ENCODE peak calls at places on chromosomes 3 and 15, in eight cellular contexts. One of them, this sample, is unnamed.

GRCh38 chr3:182139627-182140357 is 428.1 kb downstream of the SOX2 start:
- DNase-seq in mesothelial cell of epicardium: no peak
- DNase-seq in activated naive CD8-positive, alpha-beta T cell treated with anti-CD3 and anti-CD28 coated beads, Interleukin-2, amount 50 U/mL, for 24 hours: no peak
- DNase-seq in amygdala: no peak
- DNase-seq in T-helper 1 cell: no peak
- DNase-seq in lower leg skin: no peak
- DNase-seq in activated gamma-delta T cell treated with Interleukin-2 at 50 U/mL for 16 hours: no peak
- DNase-seq in cardiac fibroblast: no peak
- DNase-seq in this sample: no peak

GRCh38 chr15:76994001-76994400 is 925 bp upstream of the PSTPIP1 start:
- DNase-seq in lower leg skin: no peak
- DNase-seq in amygdala: no peak
- DNase-seq in mesothelial cell of epicardium: no peak
- DNase-seq in T-helper 1 cell: peak; percentile 51
- DNase-seq in cardiac fibroblast: no peak
- DNase-seq in activated gamma-delta T cell treated with Interleukin-2 at 50 U/mL for 16 hours: peak; percentile 65
- DNase-seq in activated naive CD8-positive, alpha-beta T cell treated with anti-CD3 and anti-CD28 coated beads, Interleukin-2, amount 50 U/mL, for 24 hours: peak; percentile 74
- DNase-seq in this sample: peak; percentile 69

GRCh38 chr3:183378008-183378407 is 50.4 kb downstream of the MCF2L2 start:
- DNase-seq in mesothelial cell of epicardium: no peak
- DNase-seq in T-helper 1 cell: no peak
- DNase-seq in amygdala: no peak
- DNase-seq in cardiac fibroblast: no peak
- DNase-seq in lower leg skin: no peak
- DNase-seq in activated gamma-delta T cell treated with Interleukin-2 at 50 U/mL for 16 hours: no peak
- DNase-seq in activated naive CD8-positive, alpha-beta T cell treated with anti-CD3 and anti-CD28 coated beads, Interleukin-2, amount 50 U/mL, for 24 hours: no peak
- DNase-seq in this sample: no peak

GRCh38 chr15:32659340-32659831 is 17.9 kb downstream of the SCG5 start:
- DNase-seq in cardiac fibroblast: peak; percentile 23
- DNase-seq in T-helper 1 cell: no peak
- DNase-seq in activated gamma-delta T cell treated with Interleukin-2 at 50 U/mL for 16 hours: no peak
- DNase-seq in amygdala: no peak
- DNase-seq in activated naive CD8-positive, alpha-beta T cell treated with anti-CD3 and anti-CD28 coated beads, Interleukin-2, amount 50 U/mL, for 24 hours: no peak
- DNase-seq in lower leg skin: peak; percentile 72
- DNase-seq in mesothelial cell of epicardium: no peak
- DNase-seq in this sample: no peak

GRCh38 chr3:122245513-122246174 is 62.2 kb downstream of the CASR start:
- DNase-seq in amygdala: no peak
- DNase-seq in activated naive CD8-positive, alpha-beta T cell treated with anti-CD3 and anti-CD28 coated beads, Interleukin-2, amount 50 U/mL, for 24 hours: no peak
- DNase-seq in mesothelial cell of epicardium: no peak
- DNase-seq in T-helper 1 cell: no peak
- DNase-seq in lower leg skin: no peak
- DNase-seq in cardiac fibroblast: no peak
- DNase-seq in activated gamma-delta T cell treated with Interleukin-2 at 50 U/mL for 16 hours: no peak
- DNase-seq in this sample: no peak

GRCh38 chr3:193190387-193190786 is 50.6 kb upstream of the PLAAT1 start:
- DNase-seq in T-helper 1 cell: no peak
- DNase-seq in activated gamma-delta T cell treated with Interleukin-2 at 50 U/mL for 16 hours: no peak
- DNase-seq in amygdala: peak; percentile 13
- DNase-seq in lower leg skin: no peak
- DNase-seq in mesothelial cell of epicardium: no peak
- DNase-seq in activated naive CD8-positive, alpha-beta T cell treated with anti-CD3 and anti-CD28 coated beads, Interleukin-2, amount 50 U/mL, for 24 hours: no peak
- DNase-seq in cardiac fibroblast: peak; percentile 11
- DNase-seq in this sample: no peak

GRCh38 chr15:56165234-56165633 is 78.4 kb downstream of the RFX7 start:
- DNase-seq in amygdala: no peak
- DNase-seq in mesothelial cell of epicardium: no peak
- DNase-seq in cardiac fibroblast: no peak
- DNase-seq in lower leg skin: no peak
- DNase-seq in activated naive CD8-positive, alpha-beta T cell treated with anti-CD3 and anti-CD28 coated beads, Interleukin-2, amount 50 U/mL, for 24 hours: no peak
- DNase-seq in T-helper 1 cell: no peak
- DNase-seq in activated gamma-delta T cell treated with Interleukin-2 at 50 U/mL for 16 hours: no peak
- DNase-seq in this sample: no peak

GRCh38 chr15:71780349-71780976 is 29.9 kb upstream of the NR2E3 start:
- DNase-seq in activated gamma-delta T cell treated with Interleukin-2 at 50 U/mL for 16 hours: peak; percentile 24
- DNase-seq in lower leg skin: no peak
- DNase-seq in activated naive CD8-positive, alpha-beta T cell treated with anti-CD3 and anti-CD28 coated beads, Interleukin-2, amount 50 U/mL, for 24 hours: peak; percentile 24
- DNase-seq in mesothelial cell of epicardium: no peak
- DNase-seq in amygdala: peak; percentile 19
- DNase-seq in T-helper 1 cell: no peak
- DNase-seq in cardiac fibroblast: peak; percentile 84
- DNase-seq in this sample: no peak

GRCh38 chr15:61081028-61081322 is 148.1 kb downstream of the RORA start:
- DNase-seq in activated naive CD8-positive, alpha-beta T cell treated with anti-CD3 and anti-CD28 coated beads, Interleukin-2, amount 50 U/mL, for 24 hours: no peak
- DNase-seq in cardiac fibroblast: no peak
- DNase-seq in T-helper 1 cell: no peak
- DNase-seq in amygdala: no peak
- DNase-seq in mesothelial cell of epicardium: no peak
- DNase-seq in activated gamma-delta T cell treated with Interleukin-2 at 50 U/mL for 16 hours: no peak
- DNase-seq in lower leg skin: no peak
- DNase-seq in this sample: no peak

GRCh38 chr15:29596266-29596665 is 226.0 kb downstream of the TJP1 start:
- DNase-seq in activated gamma-delta T cell treated with Interleukin-2 at 50 U/mL for 16 hours: no peak
- DNase-seq in cardiac fibroblast: peak; percentile 78
- DNase-seq in T-helper 1 cell: no peak
- DNase-seq in activated naive CD8-positive, alpha-beta T cell treated with anti-CD3 and anti-CD28 coated beads, Interleukin-2, amount 50 U/mL, for 24 hours: no peak
- DNase-seq in lower leg skin: no peak
- DNase-seq in mesothelial cell of epicardium: no peak
- DNase-seq in amygdala: no peak
- DNase-seq in this sample: no peak

GRCh38 chr3:46087871-46088270 is 60.6 kb upstream of the XCR1 start:
- DNase-seq in T-helper 1 cell: no peak
- DNase-seq in activated naive CD8-positive, alpha-beta T cell treated with anti-CD3 and anti-CD28 coated beads, Interleukin-2, amount 50 U/mL, for 24 hours: no peak
- DNase-seq in activated gamma-delta T cell treated with Interleukin-2 at 50 U/mL for 16 hours: no peak
- DNase-seq in amygdala: no peak
- DNase-seq in lower leg skin: no peak
- DNase-seq in mesothelial cell of epicardium: no peak
- DNase-seq in cardiac fibroblast: peak; percentile 59
- DNase-seq in this sample: no peak

GRCh38 chr3:184135911-184136260 is 728 bp downstream of the EIF2B5 start:
- DNase-seq in activated naive CD8-positive, alpha-beta T cell treated with anti-CD3 and anti-CD28 coated beads, Interleukin-2, amount 50 U/mL, for 24 hours: no peak
- DNase-seq in activated gamma-delta T cell treated with Interleukin-2 at 50 U/mL for 16 hours: no peak
- DNase-seq in lower leg skin: no peak
- DNase-seq in amygdala: no peak
- DNase-seq in T-helper 1 cell: no peak
- DNase-seq in mesothelial cell of epicardium: no peak
- DNase-seq in cardiac fibroblast: no peak
- DNase-seq in this sample: no peak

GRCh38 chr3:185750015-185750414 is 74.8 kb downstream of the IGF2BP2 start:
- DNase-seq in amygdala: no peak
- DNase-seq in activated naive CD8-positive, alpha-beta T cell treated with anti-CD3 and anti-CD28 coated beads, Interleukin-2, amount 50 U/mL, for 24 hours: no peak
- DNase-seq in T-helper 1 cell: no peak
- DNase-seq in activated gamma-delta T cell treated with Interleukin-2 at 50 U/mL for 16 hours: no peak
- DNase-seq in cardiac fibroblast: no peak
- DNase-seq in lower leg skin: no peak
- DNase-seq in mesothelial cell of epicardium: no peak
- DNase-seq in this sample: no peak

GRCh38 chr15:40523611-40524010 is 41.2 kb downstream of the CCDC32 start:
- DNase-seq in mesothelial cell of epicardium: no peak
- DNase-seq in activated naive CD8-positive, alpha-beta T cell treated with anti-CD3 and anti-CD28 coated beads, Interleukin-2, amount 50 U/mL, for 24 hours: no peak
- DNase-seq in activated gamma-delta T cell treated with Interleukin-2 at 50 U/mL for 16 hours: no peak
- DNase-seq in amygdala: no peak
- DNase-seq in lower leg skin: no peak
- DNase-seq in T-helper 1 cell: no peak
- DNase-seq in cardiac fibroblast: no peak
- DNase-seq in this sample: no peak

GRCh38 chr15:31499236-31499952 is 172.8 kb downstream of the KLF13 start:
- DNase-seq in lower leg skin: no peak
- DNase-seq in activated gamma-delta T cell treated with Interleukin-2 at 50 U/mL for 16 hours: no peak
- DNase-seq in T-helper 1 cell: no peak
- DNase-seq in mesothelial cell of epicardium: no peak
- DNase-seq in amygdala: no peak
- DNase-seq in cardiac fibroblast: no peak
- DNase-seq in activated naive CD8-positive, alpha-beta T cell treated with anti-CD3 and anti-CD28 coated beads, Interleukin-2, amount 50 U/mL, for 24 hours: no peak
- DNase-seq in this sample: no peak

GRCh38 chr3:17175187-17175839 is 290.6 kb downstream of the PLCL2 start:
- DNase-seq in mesothelial cell of epicardium: no peak
- DNase-seq in activated naive CD8-positive, alpha-beta T cell treated with anti-CD3 and anti-CD28 coated beads, Interleukin-2, amount 50 U/mL, for 24 hours: no peak
- DNase-seq in amygdala: no peak
- DNase-seq in T-helper 1 cell: no peak
- DNase-seq in lower leg skin: no peak
- DNase-seq in cardiac fibroblast: peak; percentile 92
- DNase-seq in activated gamma-delta T cell treated with Interleukin-2 at 50 U/mL for 16 hours: no peak
- DNase-seq in this sample: no peak

GRCh38 chr15:101784644-101785043 is 18.7 kb upstream of the OR4F6 start:
- DNase-seq in activated naive CD8-positive, alpha-beta T cell treated with anti-CD3 and anti-CD28 coated beads, Interleukin-2, amount 50 U/mL, for 24 hours: no peak
- DNase-seq in amygdala: no peak
- DNase-seq in activated gamma-delta T cell treated with Interleukin-2 at 50 U/mL for 16 hours: no peak
- DNase-seq in T-helper 1 cell: no peak
- DNase-seq in lower leg skin: no peak
- DNase-seq in mesothelial cell of epicardium: no peak
- DNase-seq in cardiac fibroblast: no peak
- DNase-seq in this sample: no peak

GRCh38 chr15:39598186-39598850 is 17.4 kb downstream of the THBS1 start:
- DNase-seq in cardiac fibroblast: peak; percentile 82
- DNase-seq in amygdala: no peak
- DNase-seq in mesothelial cell of epicardium: no peak
- DNase-seq in T-helper 1 cell: no peak
- DNase-seq in lower leg skin: no peak
- DNase-seq in activated naive CD8-positive, alpha-beta T cell treated with anti-CD3 and anti-CD28 coated beads, Interleukin-2, amount 50 U/mL, for 24 hours: no peak
- DNase-seq in activated gamma-delta T cell treated with Interleukin-2 at 50 U/mL for 16 hours: no peak
- DNase-seq in this sample: no peak

GRCh38 chr3:78048698-78049097 is 1008.8 kb downstream of the ROBO2 start:
- DNase-seq in mesothelial cell of epicardium: no peak
- DNase-seq in cardiac fibroblast: no peak
- DNase-seq in amygdala: no peak
- DNase-seq in activated naive CD8-positive, alpha-beta T cell treated with anti-CD3 and anti-CD28 coated beads, Interleukin-2, amount 50 U/mL, for 24 hours: no peak
- DNase-seq in activated gamma-delta T cell treated with Interleukin-2 at 50 U/mL for 16 hours: no peak
- DNase-seq in lower leg skin: no peak
- DNase-seq in T-helper 1 cell: no peak
- DNase-seq in this sample: no peak

GRCh38 chr3:187734841-187735240 is 10.4 kb downstream of the BCL6 start:
- DNase-seq in cardiac fibroblast: no peak
- DNase-seq in activated gamma-delta T cell treated with Interleukin-2 at 50 U/mL for 16 hours: no peak
- DNase-seq in T-helper 1 cell: no peak
- DNase-seq in lower leg skin: no peak
- DNase-seq in activated naive CD8-positive, alpha-beta T cell treated with anti-CD3 and anti-CD28 coated beads, Interleukin-2, amount 50 U/mL, for 24 hours: no peak
- DNase-seq in amygdala: no peak
- DNase-seq in mesothelial cell of epicardium: no peak
- DNase-seq in this sample: no peak

GRCh38 chr3:194130807-194131589 is 5.0 kb upstream of the HES1 start:
- DNase-seq in activated gamma-delta T cell treated with Interleukin-2 at 50 U/mL for 16 hours: no peak
- DNase-seq in mesothelial cell of epicardium: no peak
- DNase-seq in lower leg skin: no peak
- DNase-seq in amygdala: peak; percentile 76
- DNase-seq in T-helper 1 cell: no peak
- DNase-seq in activated naive CD8-positive, alpha-beta T cell treated with anti-CD3 and anti-CD28 coated beads, Interleukin-2, amount 50 U/mL, for 24 hours: no peak
- DNase-seq in cardiac fibroblast: peak; percentile 43
- DNase-seq in this sample: peak; percentile 41

GRCh38 chr3:151366993-151367392 is 17.6 kb downstream of the P2RY12 start:
- DNase-seq in activated gamma-delta T cell treated with Interleukin-2 at 50 U/mL for 16 hours: no peak
- DNase-seq in mesothelial cell of epicardium: no peak
- DNase-seq in activated naive CD8-positive, alpha-beta T cell treated with anti-CD3 and anti-CD28 coated beads, Interleukin-2, amount 50 U/mL, for 24 hours: no peak
- DNase-seq in amygdala: no peak
- DNase-seq in lower leg skin: no peak
- DNase-seq in cardiac fibroblast: no peak
- DNase-seq in T-helper 1 cell: no peak
- DNase-seq in this sample: no peak

GRCh38 chr3:127780536-127781400 is 41.5 kb downstream of the MGLL start:
- DNase-seq in amygdala: no peak
- DNase-seq in T-helper 1 cell: no peak
- DNase-seq in activated naive CD8-positive, alpha-beta T cell treated with anti-CD3 and anti-CD28 coated beads, Interleukin-2, amount 50 U/mL, for 24 hours: no peak
- DNase-seq in mesothelial cell of epicardium: no peak
- DNase-seq in lower leg skin: no peak
- DNase-seq in activated gamma-delta T cell treated with Interleukin-2 at 50 U/mL for 16 hours: no peak
- DNase-seq in cardiac fibroblast: no peak
- DNase-seq in this sample: no peak

GRCh38 chr3:176579741-176580185 is 617.5 kb downstream of the TBL1XR1 start:
- DNase-seq in T-helper 1 cell: no peak
- DNase-seq in activated naive CD8-positive, alpha-beta T cell treated with anti-CD3 and anti-CD28 coated beads, Interleukin-2, amount 50 U/mL, for 24 hours: no peak
- DNase-seq in lower leg skin: no peak
- DNase-seq in amygdala: no peak
- DNase-seq in activated gamma-delta T cell treated with Interleukin-2 at 50 U/mL for 16 hours: no peak
- DNase-seq in cardiac fibroblast: no peak
- DNase-seq in mesothelial cell of epicardium: no peak
- DNase-seq in this sample: no peak

GRCh38 chr3:17154221-17154620 is 269.5 kb downstream of the PLCL2 start:
- DNase-seq in activated naive CD8-positive, alpha-beta T cell treated with anti-CD3 and anti-CD28 coated beads, Interleukin-2, amount 50 U/mL, for 24 hours: no peak
- DNase-seq in cardiac fibroblast: no peak
- DNase-seq in mesothelial cell of epicardium: no peak
- DNase-seq in lower leg skin: no peak
- DNase-seq in activated gamma-delta T cell treated with Interleukin-2 at 50 U/mL for 16 hours: no peak
- DNase-seq in T-helper 1 cell: no peak
- DNase-seq in amygdala: no peak
- DNase-seq in this sample: no peak

GRCh38 chr15:70195808-70196304 is 98.1 kb upstream of the TLE3 start:
- DNase-seq in activated naive CD8-positive, alpha-beta T cell treated with anti-CD3 and anti-CD28 coated beads, Interleukin-2, amount 50 U/mL, for 24 hours: no peak
- DNase-seq in cardiac fibroblast: peak; percentile 94
- DNase-seq in lower leg skin: peak; percentile 48
- DNase-seq in mesothelial cell of epicardium: peak; percentile 52
- DNase-seq in activated gamma-delta T cell treated with Interleukin-2 at 50 U/mL for 16 hours: no peak
- DNase-seq in amygdala: peak; percentile 83
- DNase-seq in T-helper 1 cell: no peak
- DNase-seq in this sample: peak; percentile 88

GRCh38 chr3:24462737-24463136 is 31.9 kb downstream of the THRB start:
- DNase-seq in cardiac fibroblast: no peak
- DNase-seq in T-helper 1 cell: no peak
- DNase-seq in lower leg skin: no peak
- DNase-seq in amygdala: no peak
- DNase-seq in activated gamma-delta T cell treated with Interleukin-2 at 50 U/mL for 16 hours: no peak
- DNase-seq in mesothelial cell of epicardium: no peak
- DNase-seq in activated naive CD8-positive, alpha-beta T cell treated with anti-CD3 and anti-CD28 coated beads, Interleukin-2, amount 50 U/mL, for 24 hours: no peak
- DNase-seq in this sample: no peak

GRCh38 chr3:30007668-30008067 is 598.7 kb upstream of the TGFBR2 start:
- DNase-seq in cardiac fibroblast: no peak
- DNase-seq in amygdala: no peak
- DNase-seq in lower leg skin: no peak
- DNase-seq in T-helper 1 cell: no peak
- DNase-seq in activated gamma-delta T cell treated with Interleukin-2 at 50 U/mL for 16 hours: no peak
- DNase-seq in mesothelial cell of epicardium: no peak
- DNase-seq in activated naive CD8-positive, alpha-beta T cell treated with anti-CD3 and anti-CD28 coated beads, Interleukin-2, amount 50 U/mL, for 24 hours: no peak
- DNase-seq in this sample: no peak

GRCh38 chr3:108287146-108287545 is 9.2 kb upstream of the HHLA2 start:
- DNase-seq in mesothelial cell of epicardium: no peak
- DNase-seq in cardiac fibroblast: no peak
- DNase-seq in activated naive CD8-positive, alpha-beta T cell treated with anti-CD3 and anti-CD28 coated beads, Interleukin-2, amount 50 U/mL, for 24 hours: no peak
- DNase-seq in T-helper 1 cell: no peak
- DNase-seq in lower leg skin: no peak
- DNase-seq in activated gamma-delta T cell treated with Interleukin-2 at 50 U/mL for 16 hours: no peak
- DNase-seq in amygdala: no peak
- DNase-seq in this sample: no peak

This sample was measured in left ventricle myocardium superior.